ENCODE peak calls at places on chromosome 9, in four cellular contexts. U is choroid plexus epithelial cell, L is fibroblast of mammary gland, K is cardiac muscle cell. N is an unnamed sample.

GRCh38 chr9:134259708-134260107 is 66.5 kb upstream of the RXRA start:
- DNase-seq in L (no peak), U (no peak), K (no peak), N (no peak)

GRCh38 chr9:135919318-135919717 is 12.0 kb upstream of the CAMSAP1 start:
- DNase-seq in K (no peak), U (no peak), L (no peak), N (no peak)

GRCh38 chr9:135809166-135809565 is 98.2 kb downstream of the CAMSAP1 start:
- DNase-seq in L (peak), U (no peak), K (peak), N (peak)

GRCh38 chr9:136174779-136175744 is 29.9 kb downstream of the LHX3 start:
- DNase-seq in K (no peak), U (no peak), L (no peak), N (no peak)

GRCh38 chr9:132647355-132647754 is 22.4 kb downstream of the DDX31 start:
- DNase-seq in U (peak), K (peak), L (peak), N (peak)

GRCh38 chr9:17425379-17425778 is 153.5 kb upstream of the SH3GL2 start:
- DNase-seq in L (no peak), U (no peak), K (no peak), N (no peak)

GRCh38 chr9:1978941-1979340 is 36.2 kb upstream of the SMARCA2 start:
- DNase-seq in U (peak), K (peak), L (peak), N (no peak)

GRCh38 chr9:113375057-113376023 is 1.4 kb downstream of the HDHD3 start:
- DNase-seq in K (no peak), U (no peak), L (no peak), N (no peak)

GRCh38 chr9:113349434-113350337 is at the start of gene BSPRY:
- DNase-seq in K (no peak), L (no peak), U (no peak), N (no peak)

GRCh38 chr9:82668724-82669324 is 394.1 kb downstream of the RASEF start:
- DNase-seq in U (no peak), L (no peak), K (no peak), N (no peak)

GRCh38 chr9:123687246-123687721 is 242.6 kb downstream of the DENND1A start:
- DNase-seq in L (no peak), K (no peak), U (peak), N (no peak)

GRCh38 chr9:15372385-15373200 is 50.1 kb upstream of the SNAPC3 start:
- DNase-seq in U (no peak), L (no peak), K (no peak), N (no peak)

GRCh38 chr9:129317179-129318011 is 139.3 kb upstream of the IER5L start:
- DNase-seq in U (peak), L (peak), K (peak), N (no peak)

GRCh38 chr9:133876144-133876543 is 116.0 kb downstream of the VAV2 start:
- DNase-seq in K (peak), L (peak), U (no peak), N (no peak)

GRCh38 chr9:127898433-127899199 is 787 bp downstream of the ST6GALNAC6 start:
- DNase-seq in K (peak), U (peak), L (peak), N (no peak)

GRCh38 chr9:124011460-124012301 is at the start of gene LHX2:
- DNase-seq in U (peak), K (peak), L (peak), N (no peak)

GRCh38 chr9:127913682-127914081 is 3.2 kb downstream of the ST6GALNAC4 start:
- DNase-seq in U (no peak), L (no peak), K (no peak), N (no peak)

DNA sequence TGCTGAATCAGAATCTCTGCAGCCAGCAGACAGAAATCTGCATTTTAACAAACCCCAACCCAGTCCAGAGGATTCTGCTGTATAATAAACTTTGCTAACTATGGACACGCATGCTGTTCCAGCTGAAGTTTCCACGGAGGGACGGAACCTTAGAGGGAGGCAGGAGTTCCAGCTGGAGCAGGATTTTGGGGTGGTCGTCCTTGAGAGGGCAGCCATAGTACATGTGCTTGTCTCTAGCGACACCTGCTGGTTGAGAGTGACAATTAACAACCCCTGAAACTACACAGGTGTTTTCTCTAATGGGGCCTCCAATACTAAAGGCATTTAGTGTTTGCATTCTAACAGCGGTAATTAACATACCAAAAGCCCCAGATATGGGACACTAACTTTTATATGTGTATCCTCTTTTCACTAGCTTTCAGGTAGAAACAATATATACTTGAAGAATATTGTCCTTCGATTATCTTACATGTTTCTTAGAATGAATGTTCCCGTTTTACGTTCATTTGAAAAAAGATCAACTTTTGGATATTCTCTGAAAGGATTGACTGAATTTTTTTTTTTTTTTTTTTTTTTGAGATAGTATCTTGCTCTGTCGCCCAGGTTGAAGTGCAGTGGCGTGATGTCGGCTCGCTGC is 32.4 kb upstream of the FSD1L start:
- DNase-seq in K (peak), U (peak), L (peak), N (peak)
- H3K4me3 ChIP-seq in K (no peak), U (no peak), L (no peak), N (no peak)

GRCh38 chr9:137752426-137752825 is 125.2 kb upstream of the CACNA1B start:
- DNase-seq in U (no peak), L (no peak), K (no peak), N (no peak)
- TF ChIP-seq CTCF in U (no peak), L (no peak), K (no peak), N (no peak)

GRCh38 chr9:87711857-87712800 is 13.8 kb upstream of the CTSL start:
- DNase-seq in U (peak), L (peak), K (peak), N (no peak)

GRCh38 chr9:87712801-87713277 is 13.1 kb upstream of the CTSL start:
- DNase-seq in K (no peak), L (no peak), U (no peak), N (no peak)

GRCh38 chr9:87714819-87715218 is 11.1 kb upstream of the CTSL start:
- DNase-seq in U (peak), L (peak), K (peak), N (peak)

GRCh38 chr9:87713990-87714335 is 12.0 kb upstream of the CTSL start:
- DNase-seq in K (no peak), U (no peak), L (no peak), N (no peak)

GRCh38 chr9:87713278-87713989 is 12.5 kb upstream of the CTSL start:
- DNase-seq in U (peak), K (peak), L (peak), N (peak)
- H3K4me3 ChIP-seq in U (peak), K (no peak), L (no peak), N (peak)

GRCh38 chr9:108416321-108416720 is 439.5 kb downstream of the ACTL7B start:
- DNase-seq in U (peak), L (peak), K (peak), N (no peak)
- TF ChIP-seq CTCF in U (peak), L (no peak), K (no peak), N (no peak)

GRCh38 chr9:105079457-105079856 is 151.5 kb upstream of the ABCA1 start:
- DNase-seq in L (no peak), K (no peak), U (no peak), N (no peak)

GRCh38 chr9:105088499-105088898 is 156.0 kb upstream of the SLC44A1 start:
- DNase-seq in K (no peak), U (no peak), L (no peak), N (no peak)

GRCh38 chr9:105088088-105088487 is 156.4 kb upstream of the SLC44A1 start:
- DNase-seq in K (no peak), U (no peak), L (no peak), N (no peak)

GRCh38 chr9:105083246-105083645 is 155.3 kb upstream of the ABCA1 start:
- DNase-seq in L (no peak), K (no peak), U (no peak), N (no peak)

GRCh38 chr9:105082843-105083242 is 154.9 kb upstream of the ABCA1 start:
- DNase-seq in U (no peak), K (no peak), L (no peak), N (no peak)
- H3K4me3 ChIP-seq in U (no peak), K (no peak), L (no peak), N (no peak)

DNA sequence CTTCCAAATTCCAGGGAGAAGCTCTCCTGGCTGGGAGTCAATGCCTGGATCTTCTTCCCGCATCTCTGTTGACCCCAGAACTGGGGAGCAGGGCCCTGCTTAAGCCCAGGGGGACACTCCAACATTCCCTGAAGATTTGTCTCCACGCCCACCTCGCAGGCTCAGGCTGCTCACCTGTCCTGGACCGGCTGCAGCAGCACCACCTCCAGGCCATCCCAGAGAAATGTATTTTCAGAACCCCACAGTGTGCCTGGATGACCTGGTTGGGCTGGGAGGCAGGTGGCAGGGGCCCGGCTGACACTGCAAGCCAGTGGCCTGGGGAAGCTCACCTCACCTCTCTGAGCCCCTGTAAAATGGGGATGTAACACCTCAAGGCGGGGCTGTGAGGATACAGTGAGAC is 27.1 kb upstream of the ZBTB43 start:
- DNase-seq in L (no peak), K (no peak), U (no peak), N (no peak)
- TF ChIP-seq CTCF in L (peak), K (no peak), U (no peak), N (no peak)

N was measured in astrocyte of the cerebellum.